ENCODE peak calls at places on chromosomes 4 and X, in ten cellular contexts. One of them, this sample, is unnamed.

GRCh38 chrX:41258871-41259270 is 75.1 kb upstream of the DDX3X start:
- DNase-seq in left ventricle myocardium inferior: no peak
- DNase-seq in endothelial cell of umbilical vein: no peak
- DNase-seq in hepatocyte: no peak
- DNase-seq in upper lobe of right lung: no peak
- DNase-seq in iPS DF 6.9: no peak
- DNase-seq in astrocyte: peak; percentile 16
- DNase-seq in cardiac muscle cell: no peak
- DNase-seq in GM12878: no peak
- DNase-seq in left lung: no peak
- DNase-seq in this sample: no peak

GRCh38 chrX:129678176-129678880 is 23.6 kb upstream of the APLN start:
- DNase-seq in left ventricle myocardium inferior: peak; percentile 33
- DNase-seq in left lung: peak; percentile 44
- DNase-seq in hepatocyte: peak; percentile 37
- DNase-seq in GM12878: no peak
- DNase-seq in endothelial cell of umbilical vein: peak; percentile 22
- DNase-seq in upper lobe of right lung: peak; percentile 82
- DNase-seq in astrocyte: no peak
- DNase-seq in cardiac muscle cell: no peak
- DNase-seq in iPS DF 6.9: no peak
- DNase-seq in this sample: no peak

GRCh38 chrX:19760841-19761512 is 126.4 kb downstream of the SH3KBP1 start:
- DNase-seq in cardiac muscle cell: no peak
- DNase-seq in iPS DF 6.9: no peak
- DNase-seq in upper lobe of right lung: no peak
- DNase-seq in left lung: no peak
- DNase-seq in hepatocyte: no peak
- DNase-seq in GM12878: no peak
- DNase-seq in left ventricle myocardium inferior: no peak
- DNase-seq in astrocyte: no peak
- DNase-seq in endothelial cell of umbilical vein: no peak
- DNase-seq in this sample: no peak

GRCh38 chr4:98481167-98481566 is 177.2 kb downstream of the TSPAN5 start:
- DNase-seq in left ventricle myocardium inferior: no peak
- DNase-seq in iPS DF 6.9: no peak
- DNase-seq in GM12878: no peak
- DNase-seq in hepatocyte: no peak
- DNase-seq in left lung: no peak
- DNase-seq in astrocyte: no peak
- DNase-seq in cardiac muscle cell: no peak
- DNase-seq in endothelial cell of umbilical vein: no peak
- DNase-seq in upper lobe of right lung: no peak
- DNase-seq in this sample: no peak

GRCh38 chr4:118086334-118086733 is 52.0 kb downstream of the NDST3 start:
- DNase-seq in GM12878: no peak
- DNase-seq in upper lobe of right lung: no peak
- DNase-seq in cardiac muscle cell: no peak
- DNase-seq in left ventricle myocardium inferior: no peak
- DNase-seq in iPS DF 6.9: no peak
- DNase-seq in hepatocyte: no peak
- DNase-seq in endothelial cell of umbilical vein: peak; percentile 88
- DNase-seq in astrocyte: peak; percentile 21
- DNase-seq in left lung: no peak
- DNase-seq in this sample: peak; percentile 53

GRCh38 chrX:41664307-41665299 is 24.2 kb upstream of the GPR34 start:
- DNase-seq in endothelial cell of umbilical vein: no peak
- DNase-seq in iPS DF 6.9: no peak
- DNase-seq in cardiac muscle cell: no peak
- DNase-seq in GM12878: no peak
- DNase-seq in left lung: no peak
- DNase-seq in astrocyte: no peak
- DNase-seq in upper lobe of right lung: no peak
- DNase-seq in hepatocyte: no peak
- DNase-seq in left ventricle myocardium inferior: no peak
- DNase-seq in this sample: peak; percentile 42

GRCh38 chr4:77232653-77233052 is 75.6 kb downstream of the CCNG2 start:
- DNase-seq in left ventricle myocardium inferior: no peak
- DNase-seq in endothelial cell of umbilical vein: no peak
- DNase-seq in astrocyte: peak; percentile 57
- DNase-seq in iPS DF 6.9: no peak
- DNase-seq in cardiac muscle cell: no peak
- DNase-seq in GM12878: no peak
- DNase-seq in left lung: no peak
- DNase-seq in hepatocyte: peak; percentile 64
- DNase-seq in upper lobe of right lung: no peak
- DNase-seq in this sample: no peak

GRCh38 chr4:105895609-105896460 is 564 bp downstream of the NPNT start:
- DNase-seq in left ventricle myocardium inferior: peak; percentile 17
- DNase-seq in hepatocyte: peak; percentile 68
- DNase-seq in GM12878: no peak
- DNase-seq in left lung: peak; percentile 54
- DNase-seq in endothelial cell of umbilical vein: no peak
- DNase-seq in cardiac muscle cell: peak; percentile 44
- DNase-seq in astrocyte: peak; percentile 2
- DNase-seq in iPS DF 6.9: no peak
- DNase-seq in upper lobe of right lung: peak; percentile 82
- DNase-seq in this sample: peak; percentile 41

GRCh38 chr4:20615492-20616136 is 84.6 kb upstream of the PACRGL start:
- DNase-seq in astrocyte: peak; percentile 42
- DNase-seq in hepatocyte: no peak
- DNase-seq in left lung: no peak
- DNase-seq in cardiac muscle cell: no peak
- DNase-seq in GM12878: no peak
- DNase-seq in upper lobe of right lung: no peak
- DNase-seq in endothelial cell of umbilical vein: peak; percentile 48
- DNase-seq in left ventricle myocardium inferior: no peak
- DNase-seq in iPS DF 6.9: no peak
- DNase-seq in this sample: no peak

GRCh38 chr4:150769235-150769634 is 187.3 kb downstream of the MAB21L2 start:
- DNase-seq in hepatocyte: peak; percentile 29
- DNase-seq in upper lobe of right lung: no peak
- DNase-seq in endothelial cell of umbilical vein: peak; percentile 33
- DNase-seq in cardiac muscle cell: no peak
- DNase-seq in left ventricle myocardium inferior: no peak
- DNase-seq in astrocyte: peak; percentile 79
- DNase-seq in GM12878: no peak
- DNase-seq in left lung: no peak
- DNase-seq in iPS DF 6.9: no peak
- DNase-seq in this sample: peak; percentile 51

GRCh38 chr4:158446106-158446505 is 75.6 kb upstream of the RXFP1 start:
- DNase-seq in GM12878: no peak
- DNase-seq in upper lobe of right lung: no peak
- DNase-seq in astrocyte: no peak
- DNase-seq in left ventricle myocardium inferior: no peak
- DNase-seq in endothelial cell of umbilical vein: no peak
- DNase-seq in cardiac muscle cell: no peak
- DNase-seq in iPS DF 6.9: no peak
- DNase-seq in hepatocyte: no peak
- DNase-seq in left lung: no peak
- DNase-seq in this sample: peak; percentile 90

GRCh38 chr4:15037923-15038541 is 35.8 kb downstream of the CPEB2 start:
- DNase-seq in GM12878: no peak
- DNase-seq in hepatocyte: no peak
- DNase-seq in iPS DF 6.9: no peak
- DNase-seq in left ventricle myocardium inferior: no peak
- DNase-seq in upper lobe of right lung: no peak
- DNase-seq in astrocyte: peak; percentile 65
- DNase-seq in cardiac muscle cell: no peak
- DNase-seq in left lung: no peak
- DNase-seq in endothelial cell of umbilical vein: no peak
- DNase-seq in this sample: peak; percentile 46

GRCh38 chr4:165326831-165327210 is 648 bp upstream of the MSMO1 start:
- DNase-seq in astrocyte: no peak
- DNase-seq in cardiac muscle cell: peak; percentile 36
- DNase-seq in GM12878: no peak
- DNase-seq in hepatocyte: peak; percentile 67
- DNase-seq in left lung: no peak
- DNase-seq in upper lobe of right lung: no peak
- DNase-seq in left ventricle myocardium inferior: no peak
- DNase-seq in endothelial cell of umbilical vein: no peak
- DNase-seq in iPS DF 6.9: no peak
- DNase-seq in this sample: peak; percentile 77

DNA sequence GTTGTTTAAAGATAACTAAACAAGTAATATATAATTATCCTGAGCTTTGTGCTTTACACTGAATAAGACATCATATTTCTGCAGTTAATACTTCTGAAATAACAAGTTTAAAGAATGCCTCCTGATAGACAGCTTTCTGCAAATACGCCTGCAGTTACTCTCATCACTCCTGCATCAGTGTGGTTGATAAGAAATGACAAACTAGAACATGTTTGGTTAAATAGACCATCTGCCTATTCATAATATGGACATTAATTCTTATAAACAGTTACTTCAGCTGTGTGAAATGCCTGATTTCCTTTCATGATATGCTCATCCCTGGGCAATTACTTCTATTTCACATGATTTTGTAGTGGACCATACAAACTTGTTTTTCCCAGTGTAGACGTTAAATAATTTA is 7.0 kb upstream of the TENM3 start:
- DNase-seq in GM12878: no peak
- DNase-seq in endothelial cell of umbilical vein: no peak
- DNase-seq in left ventricle myocardium inferior: no peak
- DNase-seq in cardiac muscle cell: no peak
- DNase-seq in astrocyte: no peak
- DNase-seq in left lung: no peak
- DNase-seq in iPS DF 6.9: no peak
- DNase-seq in upper lobe of right lung: no peak
- DNase-seq in hepatocyte: no peak
- DNase-seq in this sample: no peak
- H3K9me3 ChIP-seq in GM12878: no peaks in the 10 kb centered on the region
- H3K9me3 ChIP-seq in endothelial cell of umbilical vein: no peaks in the 10 kb centered on the region
- H3K9me3 ChIP-seq in left ventricle myocardium inferior: no peaks in the 10 kb centered on the region
- H3K9me3 ChIP-seq in cardiac muscle cell: no peaks in the 10 kb centered on the region
- H3K9me3 ChIP-seq in astrocyte: no peaks in the 10 kb centered on the region
- H3K9me3 ChIP-seq in left lung: no peaks in the 10 kb centered on the region
- H3K9me3 ChIP-seq in iPS DF 6.9: no peaks in the 10 kb centered on the region
- H3K9me3 ChIP-seq in upper lobe of right lung: no peaks in the 10 kb centered on the region
- H3K9me3 ChIP-seq in hepatocyte: no peaks in the 10 kb centered on the region
- H3K9me3 ChIP-seq in this sample: no peaks in the 10 kb centered on the region

DNA sequence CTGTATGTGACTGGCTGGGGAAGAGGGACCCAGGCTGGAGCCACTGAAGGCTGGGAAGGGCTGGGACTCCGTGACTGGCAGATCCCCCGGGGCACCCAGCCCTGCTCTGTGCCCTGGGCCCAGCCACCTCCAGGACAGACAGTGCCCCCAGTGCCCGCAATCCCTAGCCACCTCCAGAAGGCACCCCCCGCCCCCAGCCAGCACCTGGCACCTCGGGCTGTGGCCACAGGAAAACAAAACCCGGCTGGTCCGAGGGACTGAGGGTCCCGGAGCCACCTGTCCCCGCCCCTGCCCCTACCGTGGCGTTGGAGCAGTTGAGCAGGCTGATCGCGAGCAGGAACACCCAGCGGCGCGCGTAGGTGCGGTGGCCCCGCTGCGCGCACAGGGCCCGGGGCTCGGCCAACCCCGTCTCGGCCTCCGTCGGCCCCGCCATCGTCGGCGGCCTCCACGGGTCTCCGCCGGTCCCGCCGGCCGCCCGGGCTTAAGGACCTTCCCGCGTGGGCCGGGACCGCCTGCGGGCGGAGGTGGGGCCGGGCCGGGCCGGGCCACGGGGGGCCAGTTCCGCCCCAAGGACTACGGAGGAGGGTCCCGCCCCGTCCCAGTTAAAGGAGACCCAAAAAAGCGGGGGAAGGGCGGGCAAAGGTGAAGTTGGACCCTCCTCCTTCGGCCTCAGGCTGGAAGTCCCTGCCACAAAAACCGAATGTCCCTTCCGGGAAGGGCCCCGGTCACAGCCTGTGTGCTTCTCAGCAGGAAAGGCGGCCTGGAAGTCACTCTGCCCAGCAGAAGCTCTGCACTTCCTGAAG is at the start of gene SLC49A3:
- DNase-seq in left ventricle myocardium inferior: peak; percentile 52
- DNase-seq in hepatocyte: peak; percentile 53
- DNase-seq in upper lobe of right lung: peak; percentile 80
- DNase-seq in GM12878: no peak
- DNase-seq in cardiac muscle cell: no peak
- DNase-seq in endothelial cell of umbilical vein: no peak
- DNase-seq in iPS DF 6.9: no peak
- DNase-seq in astrocyte: no peak
- DNase-seq in left lung: peak; percentile 57
- DNase-seq in this sample: no peak
- H3K36me3 ChIP-seq in left ventricle myocardium inferior: no peaks in the 10 kb centered on the region
- H3K36me3 ChIP-seq in hepatocyte: no peaks in the 10 kb centered on the region
- H3K36me3 ChIP-seq in upper lobe of right lung: no peaks in the 10 kb centered on the region
- H3K36me3 ChIP-seq in GM12878: no peaks in the 10 kb centered on the region
- H3K36me3 ChIP-seq in cardiac muscle cell: no peaks in the 10 kb centered on the region
- H3K36me3 ChIP-seq in endothelial cell of umbilical vein: no peaks in the 10 kb centered on the region
- H3K36me3 ChIP-seq in iPS DF 6.9: no peaks in the 10 kb centered on the region
- H3K36me3 ChIP-seq in astrocyte: no peaks in the 10 kb centered on the region
- H3K36me3 ChIP-seq in left lung: no peaks in the 10 kb centered on the region
- H3K36me3 ChIP-seq in this sample: no peaks in the 10 kb centered on the region

DNA sequence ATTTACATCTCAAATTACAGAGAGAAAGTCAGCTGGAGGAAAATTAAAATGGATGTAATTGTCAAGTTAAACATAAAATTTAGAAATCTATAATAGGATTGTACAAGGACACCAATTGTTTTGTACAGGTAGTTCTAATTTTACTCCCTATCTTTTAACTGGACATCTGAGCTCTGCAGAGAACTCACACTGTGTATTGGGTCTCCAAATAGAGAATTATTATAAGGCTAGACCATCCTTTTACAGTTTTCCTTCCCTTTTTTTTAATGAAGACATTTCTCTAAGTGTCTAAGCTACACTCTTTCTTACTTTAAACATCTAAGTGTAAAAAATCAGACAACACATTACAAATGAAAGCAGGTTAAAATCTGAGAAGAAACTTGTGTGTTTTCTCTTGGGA is 78.4 kb upstream of the GC start:
- DNase-seq in astrocyte: no peak
- DNase-seq in left ventricle myocardium inferior: no peak
- DNase-seq in left lung: no peak
- DNase-seq in endothelial cell of umbilical vein: no peak
- DNase-seq in iPS DF 6.9: no peak
- DNase-seq in cardiac muscle cell: no peak
- DNase-seq in upper lobe of right lung: no peak
- DNase-seq in hepatocyte: no peak
- DNase-seq in GM12878: no peak
- DNase-seq in this sample: no peak
- H3K9me3 ChIP-seq in astrocyte: no peaks in the 10 kb centered on the region
- H3K9me3 ChIP-seq in left ventricle myocardium inferior: peaks cover 54% of the 10 kb centered on the region
- H3K9me3 ChIP-seq in left lung: no peaks in the 10 kb centered on the region
- H3K9me3 ChIP-seq in endothelial cell of umbilical vein: no peaks in the 10 kb centered on the region
- H3K9me3 ChIP-seq in iPS DF 6.9: peaks cover 10% of the 10 kb centered on the region
- H3K9me3 ChIP-seq in cardiac muscle cell: no peaks in the 10 kb centered on the region
- H3K9me3 ChIP-seq in upper lobe of right lung: peaks cover 5% of the 10 kb centered on the region
- H3K9me3 ChIP-seq in hepatocyte: peaks cover 8% of the 10 kb centered on the region
- H3K9me3 ChIP-seq in GM12878: no peaks in the 10 kb centered on the region
- H3K9me3 ChIP-seq in this sample: peaks cover 37% of the 10 kb centered on the region

GRCh38 chrX:151996329-151996728 is 21.9 kb upstream of the GABRE start:
- DNase-seq in upper lobe of right lung: no peak
- DNase-seq in GM12878: no peak
- DNase-seq in endothelial cell of umbilical vein: no peak
- DNase-seq in left ventricle myocardium inferior: no peak
- DNase-seq in hepatocyte: no peak
- DNase-seq in iPS DF 6.9: no peak
- DNase-seq in left lung: no peak
- DNase-seq in cardiac muscle cell: no peak
- DNase-seq in astrocyte: no peak
- DNase-seq in this sample: no peak

GRCh38 chrX:151999813-152000212 is 25.3 kb upstream of the GABRE start:
- DNase-seq in endothelial cell of umbilical vein: no peak
- DNase-seq in left ventricle myocardium inferior: no peak
- DNase-seq in left lung: no peak
- DNase-seq in GM12878: no peak
- DNase-seq in astrocyte: no peak
- DNase-seq in cardiac muscle cell: no peak
- DNase-seq in upper lobe of right lung: no peak
- DNase-seq in hepatocyte: no peak
- DNase-seq in iPS DF 6.9: no peak
- DNase-seq in this sample: no peak

GRCh38 chrX:151997539-151997938 is 23.1 kb upstream of the GABRE start:
- DNase-seq in GM12878: no peak
- DNase-seq in astrocyte: no peak
- DNase-seq in left ventricle myocardium inferior: no peak
- DNase-seq in upper lobe of right lung: no peak
- DNase-seq in iPS DF 6.9: no peak
- DNase-seq in cardiac muscle cell: no peak
- DNase-seq in hepatocyte: no peak
- DNase-seq in endothelial cell of umbilical vein: no peak
- DNase-seq in left lung: no peak
- DNase-seq in this sample: no peak
- H3K36me3 ChIP-seq in GM12878: no peaks in the 10 kb centered on the region
- H3K36me3 ChIP-seq in astrocyte: no peaks in the 10 kb centered on the region
- H3K36me3 ChIP-seq in left ventricle myocardium inferior: no peaks in the 10 kb centered on the region
- H3K36me3 ChIP-seq in upper lobe of right lung: no peaks in the 10 kb centered on the region
- H3K36me3 ChIP-seq in iPS DF 6.9: no peaks in the 10 kb centered on the region
- H3K36me3 ChIP-seq in cardiac muscle cell: no peaks in the 10 kb centered on the region
- H3K36me3 ChIP-seq in hepatocyte: no peaks in the 10 kb centered on the region
- H3K36me3 ChIP-seq in endothelial cell of umbilical vein: no peaks in the 10 kb centered on the region
- H3K36me3 ChIP-seq in left lung: no peaks in the 10 kb centered on the region
- H3K36me3 ChIP-seq in this sample: no peaks in the 10 kb centered on the region